ENCODE peak calls at places on chromosomes 6 and 20, in eight cellular contexts. H is astrocyte of the spinal cord; V is endothelial cell; F is progenitor cell of endocrine pancreas; I is upper lobe of right lung; Y is left ventricle myocardium inferior; T is CD8-positive, alpha-beta T cell; Q is cardiac fibroblast. W is an unnamed sample.

GRCh38 chr6:109079981-109080380 is 14.7 kb downstream of the SESN1 start:
- DNase-seq in H (peak; percentile 22), T (no peak), V (no peak), Q (no peak), Y (peak; percentile 44), F (no peak), I (no peak), W (no peak)

GRCh38 chr20:62159835-62160234 is 16.3 kb downstream of the SS18L1 start:
- DNase-seq in Q (peak; percentile 18), Y (no peak), T (no peak), I (no peak), V (no peak), F (no peak), H (peak; percentile 9), W (no peak)

GRCh38 chr6:82015043-82015442 is 232.5 kb downstream of the IBTK start:
- DNase-seq in T (no peak), Q (peak; percentile 55), Y (no peak), I (no peak), V (no peak), F (no peak), H (peak; percentile 28), W (no peak)

GRCh38 chr6:37696220-37696840 is 1.4 kb downstream of the MDGA1 start:
- DNase-seq in I (no peak), Y (no peak), T (peak; percentile 66), V (peak; percentile 48), F (no peak), Q (peak; percentile 50), H (peak; percentile 51), W (peak; percentile 39)

GRCh38 chr20:9015984-9016324 is 52.9 kb upstream of the PLCB4 start:
- DNase-seq in Y (no peak), Q (peak; percentile 21), I (no peak), V (no peak), H (no peak), T (no peak), F (no peak), W (no peak)

GRCh38 chr6:90118581-90118980 is 178.1 kb downstream of the BACH2 start:
- DNase-seq in Y (no peak), T (no peak), I (no peak), H (no peak), F (no peak), V (no peak), Q (no peak), W (no peak)

GRCh38 chr20:45938727-45939438 is 4.4 kb downstream of the PCIF1 start:
- DNase-seq in I (no peak), F (no peak), Q (no peak), V (no peak), T (no peak), H (no peak), Y (no peak), W (no peak)

GRCh38 chr6:53922571-53922981 is 127.8 kb downstream of the LRRC1 start:
- DNase-seq in T (no peak), H (peak; percentile 62), Y (no peak), F (no peak), Q (peak; percentile 46), V (no peak), I (no peak), W (no peak)

GRCh38 chr6:132369526-132369925 is 31.7 kb downstream of the MOXD1 start:
- DNase-seq in V (no peak), Y (no peak), I (no peak), Q (peak; percentile 92), T (no peak), F (no peak), H (peak; percentile 52), W (no peak)

GRCh38 chr20:24683676-24684075 is 214.2 kb downstream of the SYNDIG1 start:
- DNase-seq in H (no peak), Y (no peak), I (peak; percentile 11), Q (no peak), T (no peak), V (no peak), F (no peak), W (no peak)

GRCh38 chr6:149984778-149985177 is 21.0 kb downstream of the ULBP1 start:
- DNase-seq in Q (no peak), I (no peak), F (no peak), V (no peak), Y (no peak), T (peak; percentile 41), H (no peak), W (no peak)

GRCh38 chr6:150606258-150607043 is 6.8 kb downstream of the PLEKHG1 start:
- DNase-seq in I (no peak), F (no peak), V (no peak), Q (no peak), T (no peak), H (no peak), Y (no peak), W (no peak)

GRCh38 chr6:166932116-166932515 is 24.2 kb downstream of the RNASET2 start:
- DNase-seq in F (no peak), T (no peak), I (no peak), Q (no peak), H (no peak), Y (no peak), V (no peak), W (no peak)

GRCh38 chr20:62425281-62426058 is 1.9 kb downstream of the RBBP8NL start:
- DNase-seq in V (no peak), I (no peak), Y (no peak), Q (no peak), T (no peak), H (no peak), F (no peak), W (no peak)

GRCh38 chr6:5453531-5453930 is 192.2 kb downstream of the FARS2 start:
- DNase-seq in H (no peak), T (no peak), Y (no peak), V (no peak), Q (no peak), I (no peak), F (no peak), W (no peak)

GRCh38 chr20:62170536-62170935 is 12.3 kb upstream of the MTG2 start:
- DNase-seq in H (no peak), Y (no peak), V (no peak), F (no peak), Q (no peak), I (no peak), T (no peak), W (no peak)

GRCh38 chr6:42564496-42564890 is 664 bp downstream of the UBR2 start:
- DNase-seq in Q (no peak), V (no peak), Y (no peak), T (no peak), F (no peak), I (no peak), H (no peak), W (no peak)

DNA sequence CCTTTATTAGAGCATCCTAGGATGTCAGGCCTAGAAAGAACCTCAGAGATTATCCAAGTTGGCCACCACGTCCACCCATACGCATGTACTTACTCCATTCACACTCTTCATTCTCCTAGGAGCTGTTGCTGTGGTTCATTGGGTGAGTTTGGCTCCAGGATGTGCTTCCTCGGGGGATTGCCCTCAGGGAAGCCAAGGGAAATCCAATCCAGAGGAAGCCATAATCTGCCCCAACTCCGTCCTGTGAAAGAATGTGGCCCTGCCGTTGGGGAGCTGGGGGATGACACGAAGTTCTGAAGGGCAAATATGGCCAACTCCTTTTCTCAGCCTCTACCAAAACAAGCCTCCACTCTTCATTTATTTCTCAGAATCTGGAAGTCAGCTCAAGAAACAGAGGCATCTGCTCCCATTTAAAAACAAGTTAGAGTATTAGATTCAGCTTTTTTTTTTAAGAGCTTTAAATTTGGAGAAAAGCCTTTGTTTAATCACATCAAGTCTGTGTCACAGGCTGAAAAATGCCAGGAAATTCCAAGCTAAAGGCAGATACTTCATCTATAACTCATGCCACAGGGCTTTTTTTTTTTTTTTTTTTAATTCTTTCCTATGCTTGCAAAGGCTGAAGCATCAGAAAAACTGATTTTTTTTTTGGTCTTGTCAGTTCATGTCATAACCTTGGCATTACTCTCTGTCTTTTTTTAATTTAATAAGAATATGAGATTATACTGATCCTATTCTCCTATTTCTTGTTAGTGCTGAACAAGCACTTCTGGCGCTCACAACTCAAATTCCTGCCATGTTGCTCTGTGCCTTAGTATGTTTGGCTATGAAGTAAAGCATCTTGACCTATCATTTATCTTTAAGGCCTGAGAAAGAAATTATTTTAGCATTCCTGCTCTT is 480.9 kb upstream of the MARCKS start:
- DNase-seq in I (no peak), F (no peak), H (peak; percentile 68), T (no peak), V (no peak), Y (no peak), Q (peak; percentile 86), W (no peak)
- TF ChIP-seq CTCF in I (no peak), F (no peak), H (no peak), T (no peak), V (no peak), Y (no peak), Q (no peak), W (no peak)

GRCh38 chr6:136582702-136583471 is 32.7 kb upstream of the MAP7 start:
- DNase-seq in F (no peak), Y (no peak), I (no peak), V (no peak), T (no peak), H (peak; percentile 84), Q (peak; percentile 94), W (no peak)
- TF ChIP-seq CTCF in F (peak; percentile 63), Y (peak; percentile 62), I (peak; percentile 60), V (peak; percentile 83), T (no peak), H (peak; percentile 47), Q (peak; percentile 40), W (no peak)

GRCh38 chr6:31689249-31690110 is 8.6 kb upstream of the LY6G5C start:
- DNase-seq in F (no peak), Y (no peak), I (no peak), V (peak; percentile 20), H (no peak), T (no peak), Q (no peak), W (no peak)
- TF ChIP-seq CTCF in F (peak; percentile 44), Y (peak; percentile 26), I (peak; percentile 25), V (no peak), H (peak; percentile 57), T (peak; percentile 33), Q (peak; percentile 56), W (no peak)

GRCh38 chr6:50143011-50143719 is 93.4 kb upstream of the DEFB112 start:
- DNase-seq in T (no peak), I (no peak), Y (no peak), H (no peak), F (no peak), Q (no peak), V (no peak), W (no peak)
- TF ChIP-seq CTCF in T (no peak), I (no peak), Y (no peak), H (no peak), F (no peak), Q (no peak), V (no peak), W (no peak)

GRCh38 chr20:54475334-54476287 is at the start of gene DOK5:
- DNase-seq in I (no peak), Q (peak; percentile 38), V (peak; percentile 33), F (peak; percentile 16), Y (peak; percentile 59), T (no peak), H (peak; percentile 19), W (no peak)
- TF ChIP-seq CTCF in I (no peak), Q (no peak), V (no peak), F (no peak), Y (no peak), T (no peak), H (no peak), W (no peak)

DNA sequence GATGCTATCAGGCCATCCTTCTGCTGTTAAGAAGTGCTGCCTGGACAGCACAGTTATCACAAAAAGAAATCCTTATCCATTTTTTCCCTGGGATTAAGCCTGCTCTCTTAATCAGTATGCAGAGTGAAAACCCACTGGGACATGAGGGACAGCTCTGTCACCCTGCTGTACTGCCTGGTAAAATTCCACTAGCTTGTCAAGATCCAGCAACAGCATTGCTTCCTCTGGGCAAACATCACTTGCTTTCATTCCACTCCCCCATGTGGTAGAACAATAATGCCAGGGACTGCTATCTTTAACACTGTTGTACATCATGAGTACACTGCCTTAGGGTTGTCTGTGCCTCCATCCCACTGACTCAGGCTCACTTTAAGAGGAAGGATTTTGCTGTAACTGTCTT is 331.3 kb downstream of the KIF16B start:
- DNase-seq in H (no peak), T (no peak), I (no peak), F (no peak), Y (no peak), Q (no peak), V (no peak), W (no peak)
- TF ChIP-seq CTCF in H (no peak), T (no peak), I (no peak), F (no peak), Y (peak; percentile 47), Q (no peak), V (no peak), W (no peak)